ENCODE peak calls at places on chromosomes 3 and 15, in six cellular contexts. W is activated T-cell treated with anti-CD3 and anti-CD28 coated beads for 1 hour, E is LoVo, H is left ventricle myocardium superior, R is ovary, A is NCI-H1048. B is an unnamed sample.

GRCh38 chr3:123337226-123337625 is 111.7 kb downstream of the ADCY5 start:
- DNase-seq in E (no peak), H (no peak), R (no peak), A (no peak), W (no peak), B (peak)

GRCh38 chr3:31868246-31868645 is 112.8 kb downstream of the OSBPL10 start:
- DNase-seq in E (no peak), H (no peak), A (no peak), R (no peak), W (no peak), B (no peak)

GRCh38 chr15:33754242-33754641 is 214.1 kb upstream of the CHRM5 start:
- DNase-seq in E (no peak), R (no peak), A (no peak), W (no peak), H (no peak), B (no peak)

GRCh38 chr3:61944736-61945135 is 383.4 kb downstream of the PTPRG start:
- DNase-seq in A (no peak), H (no peak), E (no peak), W (no peak), R (no peak), B (no peak)

GRCh38 chr15:75671684-75672083 is 24.0 kb downstream of the SNX33 start:
- DNase-seq in R (no peak), H (no peak), A (no peak), E (no peak), W (no peak), B (no peak)

GRCh38 chr3:191372122-191372521 is 41.8 kb upstream of the UTS2B start:
- DNase-seq in W (no peak), R (no peak), A (no peak), H (no peak), E (no peak), B (no peak)

GRCh38 chr3:18233987-18234716 is 191.0 kb downstream of the SATB1 start:
- DNase-seq in H (no peak), A (no peak), W (no peak), E (no peak), R (no peak), B (no peak)

GRCh38 chr15:44275431-44275830 is 13.1 kb upstream of the GOLM2 start:
- DNase-seq in A (no peak), E (no peak), H (no peak), W (no peak), R (no peak), B (no peak)

GRCh38 chr3:32238816-32239637 is 547 bp downstream of the CMTM8 start:
- DNase-seq in W (peak), E (peak), A (no peak), R (no peak), H (peak), B (peak)

GRCh38 chr3:107574650-107575049 is 51.9 kb downstream of the BBX start:
- DNase-seq in H (no peak), R (no peak), W (no peak), A (no peak), E (peak), B (no peak)

GRCh38 chr15:95872366-95872771 is 458.1 kb upstream of the NR2F2 start:
- DNase-seq in E (no peak), H (no peak), W (no peak), A (no peak), R (no peak), B (no peak)

GRCh38 chr3:64588381-64588780 is 99.4 kb downstream of the ADAMTS9 start:
- DNase-seq in E (no peak), A (no peak), W (no peak), R (no peak), H (no peak), B (no peak)

GRCh38 chr3:166688665-166689064 is 691.4 kb downstream of the ZBBX start:
- DNase-seq in H (no peak), R (no peak), E (no peak), W (no peak), A (no peak), B (no peak)

GRCh38 chr3:169104972-169105371 is 558.5 kb downstream of the MECOM start:
- DNase-seq in A (no peak), W (no peak), R (no peak), E (no peak), H (no peak), B (no peak)

B was measured in kidney.